ENCODE peak calls at places on chromosome 6, in ten cellular contexts. Y is endothelial cell of umbilical vein, S is Caco-2, P is HCT116, B is heart left ventricle, A is H7, O is GM23338, I is cardiac muscle cell, W is psoas muscle, Z is HL-60. K is an unnamed sample.

GRCh38 chr6:81451787-81452186 is 300.7 kb downstream of the TENT5A start:
- DNase-seq in I (no peak), Z (no peak), O (peak; percentile 4), W (no peak), S (no peak), P (peak; percentile 98), Y (peak; percentile 6), A (no peak), B (peak; percentile 28), K (no peak)

GRCh38 chr6:63636516-63636968 is 940 bp downstream of the PHF3 start:
- DNase-seq in Y (peak; percentile 65), I (peak; percentile 55), P (peak; percentile 13), A (peak; percentile 44), Z (peak; percentile 47), O (peak; percentile 75), W (peak; percentile 30), S (peak; percentile 46), B (peak; percentile 33), K (no peak)

GRCh38 chr6:169342655-169343054 is 89.0 kb upstream of the THBS2 start:
- DNase-seq in B (no peak), A (no peak), S (no peak), I (no peak), O (no peak), Y (no peak), P (no peak), Z (no peak), W (no peak), K (no peak)

GRCh38 chr6:113530769-113531168 is 326.4 kb upstream of the MARCKS start:
- DNase-seq in Y (peak; percentile 12), O (no peak), B (no peak), P (no peak), S (no peak), A (no peak), W (no peak), Z (no peak), I (no peak), K (no peak)

GRCh38 chr6:79421001-79421411 is 116.2 kb downstream of the LCA5 start:
- DNase-seq in Y (peak; percentile 13), P (no peak), Z (no peak), A (no peak), O (no peak), B (no peak), W (no peak), I (no peak), S (no peak), K (no peak)

GRCh38 chr6:11205721-11206120 is 26.7 kb downstream of the NEDD9 start:
- DNase-seq in O (no peak), Z (no peak), I (peak; percentile 69), A (no peak), P (no peak), B (no peak), S (no peak), W (no peak), Y (no peak), K (no peak)

GRCh38 chr6:117448011-117448410 is 22.3 kb upstream of the ROS1 start:
- DNase-seq in B (no peak), A (no peak), W (no peak), S (no peak), O (peak; percentile 8), I (no peak), Z (no peak), P (no peak), Y (no peak), K (no peak)

GRCh38 chr6:88761237-88762031 is 202.0 kb downstream of the RNGTT start:
- DNase-seq in I (no peak), Y (no peak), B (no peak), P (no peak), A (peak; percentile 3), O (peak; percentile 45), Z (no peak), W (no peak), S (no peak), K (no peak)

GRCh38 chr6:136726837-136727557 is 65.3 kb downstream of the MAP3K5 start:
- DNase-seq in O (no peak), I (no peak), A (no peak), Z (no peak), B (no peak), W (no peak), P (no peak), Y (no peak), S (no peak), K (no peak)

GRCh38 chr6:116430860-116431259 is 30.3 kb upstream of the CALHM6 start:
- DNase-seq in Y (no peak), I (no peak), W (no peak), O (peak; percentile 21), A (no peak), B (no peak), S (no peak), P (no peak), Z (no peak), K (no peak)

GRCh38 chr6:125421853-125422252 is 120.1 kb upstream of the HDDC2 start:
- DNase-seq in Y (peak; percentile 22), P (no peak), B (peak; percentile 54), S (peak; percentile 31), O (peak; percentile 81), W (peak; percentile 29), A (peak; percentile 32), Z (no peak), I (peak; percentile 60), K (no peak)

GRCh38 chr6:21476054-21476552 is 117.4 kb upstream of the SOX4 start:
- DNase-seq in P (no peak), Y (no peak), W (no peak), I (no peak), A (no peak), O (no peak), S (no peak), B (no peak), Z (no peak), K (no peak)

GRCh38 chr6:21478411-21478810 is 115.1 kb upstream of the SOX4 start:
- DNase-seq in A (no peak), B (no peak), Z (no peak), O (no peak), W (no peak), Y (no peak), P (no peak), S (no peak), I (no peak), K (no peak)

DNA sequence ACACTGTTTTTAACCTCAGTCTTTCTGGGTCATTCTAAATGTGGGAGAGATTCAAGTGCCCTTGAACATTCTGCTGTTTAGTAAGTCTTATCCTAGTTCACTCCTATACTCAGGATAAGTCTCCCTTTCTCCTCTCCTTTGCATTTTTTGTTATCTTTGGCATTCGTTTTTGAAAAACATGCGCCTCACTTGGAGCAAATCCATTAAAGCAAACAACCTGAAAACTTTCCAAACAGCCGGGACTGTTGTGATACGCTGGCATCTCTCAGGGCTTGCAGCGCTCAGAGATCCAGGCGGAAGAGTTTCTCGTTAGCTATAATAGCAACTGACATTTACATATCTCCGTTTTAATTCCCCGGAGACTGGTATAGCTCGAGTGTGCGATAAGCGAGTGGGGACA is 114.4 kb upstream of the SOX4 start:
- DNase-seq in A (no peak), W (no peak), Y (peak; percentile 84), S (no peak), O (no peak), B (peak; percentile 30), I (no peak), P (no peak), Z (no peak), K (no peak)
- H3K4me3 ChIP-seq in A (no peak overlapping the region), W (peak overlapping the region; percentile 52), Y (no peak overlapping the region), S (no peak overlapping the region), O (no peak overlapping the region), B (peak overlapping the region; percentile 32), I (no peak overlapping the region), P (no peak overlapping the region), Z (no peak overlapping the region), K (peak overlapping the region; percentile 35)

DNA sequence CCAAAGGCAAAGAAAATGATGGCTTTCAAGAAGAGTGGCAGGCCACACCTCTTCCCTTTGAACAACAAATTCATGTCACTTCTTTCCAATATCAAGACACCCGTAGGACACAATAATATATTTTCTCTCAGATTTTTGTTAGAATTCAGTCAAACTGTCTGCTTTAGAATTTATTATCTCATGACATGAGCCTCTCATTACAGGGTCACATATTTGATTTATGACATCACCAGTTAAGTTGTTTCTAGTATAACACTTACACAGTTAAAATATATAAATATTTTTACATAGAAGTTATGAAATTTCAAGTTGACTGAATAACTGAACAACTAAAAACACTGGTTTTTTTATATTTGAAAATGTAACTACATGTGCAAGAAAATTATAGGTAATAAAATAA is 320.6 kb upstream of the AGPAT4 start:
- DNase-seq in O (no peak), W (no peak), I (no peak), P (no peak), A (no peak), B (no peak), Z (no peak), S (no peak), Y (no peak), K (no peak)
- H3K27me3 ChIP-seq in O (no peaks in the 10 kb centered on the region), W (no peaks in the 10 kb centered on the region), I (no peaks in the 10 kb centered on the region), P (peaks cover 4% of the 10 kb centered on the region), A (no peaks in the 10 kb centered on the region), B (no peaks in the 10 kb centered on the region), Z (no peaks in the 10 kb centered on the region), S (no peaks in the 10 kb centered on the region), Y (no peaks in the 10 kb centered on the region), K (no peaks in the 10 kb centered on the region)

DNA sequence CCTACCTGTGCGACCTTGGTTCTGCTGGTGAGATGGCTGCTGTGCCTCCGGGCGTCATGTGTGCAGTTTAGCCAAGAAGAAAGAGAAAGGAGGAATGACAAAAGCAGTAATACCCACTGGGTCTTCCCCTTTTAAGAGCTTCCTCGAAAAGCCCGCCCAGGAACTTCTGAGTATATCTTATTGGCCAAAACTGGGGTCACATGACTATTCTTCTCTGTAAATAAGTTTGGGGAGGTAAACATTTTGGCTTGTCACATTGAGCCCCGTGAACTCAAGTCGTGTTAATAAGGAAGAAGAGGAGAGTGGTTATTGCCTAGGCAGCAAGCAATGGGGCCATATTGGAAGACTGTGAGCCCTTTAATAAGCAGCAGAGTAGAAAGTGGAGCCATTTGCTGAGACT is 130.4 kb upstream of the ECI2 start:
- DNase-seq in B (no peak), O (no peak), W (no peak), Z (no peak), P (no peak), Y (no peak), A (no peak), S (no peak), I (no peak), K (no peak)
- H3K4me3 ChIP-seq in B (no peak overlapping the region), O (no peak overlapping the region), W (no peak overlapping the region), Z (no peak overlapping the region), P (no peak overlapping the region), Y (no peak overlapping the region), A (no peak overlapping the region), S (no peak overlapping the region), I (no peak overlapping the region), K (no peak overlapping the region)

DNA sequence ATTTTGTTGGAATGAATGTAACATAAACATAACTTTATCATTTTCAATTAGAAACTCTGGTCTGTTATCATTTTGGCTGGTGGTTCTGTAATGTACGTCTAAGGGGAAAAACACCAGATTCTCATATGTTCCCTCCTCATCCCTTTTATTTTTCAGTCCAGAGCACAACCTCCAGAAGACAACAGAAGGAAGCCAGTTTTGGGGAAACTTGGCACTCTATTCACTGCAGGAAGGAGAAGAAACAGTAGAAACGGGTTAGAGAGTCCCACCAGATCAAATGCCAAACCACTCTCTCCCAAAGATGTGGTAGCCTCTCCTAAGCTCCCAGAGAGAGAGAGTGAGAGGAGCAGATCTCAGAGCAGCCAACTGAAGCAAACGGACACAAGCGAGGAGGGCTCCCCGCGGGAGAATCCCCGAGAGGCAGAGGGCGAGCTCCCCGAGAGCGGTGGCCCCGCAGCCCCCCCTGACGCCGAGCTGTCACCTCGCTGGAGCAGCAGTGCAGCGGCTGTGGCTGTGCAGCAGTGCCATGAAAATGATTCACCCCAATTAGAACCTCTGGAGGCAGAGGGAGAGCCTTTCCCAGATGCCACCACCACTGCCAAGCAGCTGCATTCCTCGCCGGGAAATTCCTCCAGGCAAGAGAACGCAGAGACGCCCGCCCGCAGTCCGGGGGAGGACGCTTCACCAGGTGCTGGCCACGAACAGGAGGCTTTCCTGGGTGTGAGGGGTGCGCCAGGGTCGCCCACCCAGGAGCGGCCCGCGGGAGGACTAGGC is 117.8 kb downstream of the RTN4IP1 start:
- DNase-seq in B (no peak), O (peak; percentile 81), Z (no peak), S (peak; percentile 41), A (peak; percentile 80), I (peak; percentile 44), W (peak; percentile 28), Y (peak; percentile 26), P (no peak), K (no peak)
- H3K27me3 ChIP-seq in B (no peaks in the 10 kb centered on the region), O (peaks cover 80% of the 10 kb centered on the region), Z (no peaks in the 10 kb centered on the region), S (no peaks in the 10 kb centered on the region), A (peaks cover 66% of the 10 kb centered on the region), I (peaks cover 89% of the 10 kb centered on the region), W (peaks cover 3% of the 10 kb centered on the region), Y (peaks cover 29% of the 10 kb centered on the region), P (no peaks in the 10 kb centered on the region), K (peaks cover 30% of the 10 kb centered on the region)